ENCODE peak calls at places on chromosome 22, in four cellular contexts. C is fibroblast of mammary gland, J is OCI-LY7, X is tibial nerve. V is an unnamed sample.
A peak's percentile ranks its signal among the peaks of the same experiment; 100 is the strongest.

GRCh38 chr22:31583861-31584485 is 78.0 kb downstream of the PISD start:
- DNase-seq in J (no peak), C (peak; percentile 43), X (no peak), V (no peak)

GRCh38 chr22:38766076-38766777 is 10.4 kb upstream of the SUN2 start:
- DNase-seq in C (peak; percentile 85), X (peak; percentile 12), J (peak; percentile 26), V (no peak)

GRCh38 chr22:45548991-45549736 is 46.5 kb downstream of the FBLN1 start:
- DNase-seq in C (peak; percentile 98), X (peak; percentile 40), J (no peak), V (no peak)

GRCh38 chr22:31752096-31752847 is 1.5 kb upstream of the DEPDC5 start:
- DNase-seq in X (no peak), J (no peak), C (no peak), V (no peak)

GRCh38 chr22:26672060-26672471 is 14.7 kb downstream of the MIAT start:
- DNase-seq in J (no peak), C (no peak), X (no peak), V (peak; percentile 87)

GRCh38 chr22:46462726-46463371 is 74.6 kb downstream of the CELSR1 start:
- DNase-seq in X (no peak), C (peak; percentile 85), J (no peak), V (no peak)

GRCh38 chr22:24681236-24681635 is 78.2 kb downstream of the GGT1 start:
- DNase-seq in C (peak; percentile 2), X (no peak), J (no peak), V (no peak)

GRCh38 chr22:29065468-29066190 is 4.0 kb upstream of the C22orf31 start:
- DNase-seq in X (no peak), C (no peak), J (no peak), V (no peak)

GRCh38 chr22:43376765-43377485 is 33.8 kb upstream of the SCUBE1 start:
- DNase-seq in C (no peak), X (no peak), J (no peak), V (no peak)

GRCh38 chr22:24969588-24970301 is 17.2 kb downstream of the KIAA1671 start:
- DNase-seq in J (no peak), X (peak; percentile 52), C (no peak), V (no peak)

GRCh38 chr22:25630446-25630845 is 66.0 kb downstream of the GRK3 start:
- DNase-seq in X (no peak), J (no peak), C (peak; percentile 5), V (no peak)

GRCh38 chr22:28024422-28024888 is 105.4 kb upstream of the PITPNB start:
- DNase-seq in C (no peak), J (no peak), X (no peak), V (peak; percentile 32)

GRCh38 chr22:32746715-32747114 is 54.8 kb upstream of the TIMP3 start:
- DNase-seq in X (no peak), J (no peak), C (no peak), V (no peak)

GRCh38 chr22:39175127-39176066 is 22.9 kb upstream of the CBX7 start:
- DNase-seq in C (no peak), J (no peak), X (no peak), V (peak; percentile 74)

GRCh38 chr22:48711031-48711431 is 1116.6 kb downstream of the BRD1 start:
- DNase-seq in X (no peak), C (no peak), J (no peak), V (peak; percentile 54)

GRCh38 chr22:36881504-36882245 is 20.9 kb downstream of the NCF4 start:
- DNase-seq in C (no peak), J (no peak), X (no peak), V (no peak)

GRCh38 chr22:40193429-40194421 is 16.0 kb downstream of the TNRC6B start:
- DNase-seq in C (peak; percentile 63), X (no peak), J (no peak), V (no peak)

GRCh38 chr22:40462195-40462988 is 92.0 kb downstream of the SGSM3 start:
- DNase-seq in J (peak; percentile 53), C (no peak), X (no peak), V (no peak)

GRCh38 chr22:23063539-23064380 is 6.6 kb upstream of the GNAZ start:
- DNase-seq in C (no peak), J (no peak), X (no peak), V (peak; percentile 64)

GRCh38 chr22:37633693-37634504 is 5.6 kb upstream of the SH3BP1 start:
- DNase-seq in C (peak; percentile 80), J (peak; percentile 65), X (peak; percentile 71), V (peak; percentile 96)

GRCh38 chr22:29713156-29713715 is 6.6 kb upstream of the CABP7 start:
- DNase-seq in X (no peak), C (no peak), J (no peak), V (no peak)

GRCh38 chr22:30821381-30821780 is 126.7 kb downstream of the OSBP2 start:
- DNase-seq in C (no peak), J (no peak), X (no peak), V (no peak)

GRCh38 chr22:50304528-50305392 is 2.7 kb downstream of the PLXNB2 start:
- DNase-seq in X (no peak), C (peak; percentile 46), J (no peak), V (no peak)

GRCh38 chr22:50678218-50678650 is 5.6 kb downstream of the SHANK3 start:
- DNase-seq in C (no peak), J (no peak), X (no peak), V (peak; percentile 59)

GRCh38 chr22:50342651-50343540 is at the start of gene PPP6R2:
- DNase-seq in C (peak; percentile 48), X (peak; percentile 76), J (peak; percentile 85), V (peak; percentile 97)

GRCh38 chr22:31615940-31616314 is 46.1 kb downstream of the PISD start:
- DNase-seq in C (no peak), X (no peak), J (no peak), V (no peak)

GRCh38 chr22:23113847-23114720 is 27.7 kb downstream of the RSPH14 start:
- DNase-seq in J (no peak), X (no peak), C (no peak), V (no peak)

DNA sequence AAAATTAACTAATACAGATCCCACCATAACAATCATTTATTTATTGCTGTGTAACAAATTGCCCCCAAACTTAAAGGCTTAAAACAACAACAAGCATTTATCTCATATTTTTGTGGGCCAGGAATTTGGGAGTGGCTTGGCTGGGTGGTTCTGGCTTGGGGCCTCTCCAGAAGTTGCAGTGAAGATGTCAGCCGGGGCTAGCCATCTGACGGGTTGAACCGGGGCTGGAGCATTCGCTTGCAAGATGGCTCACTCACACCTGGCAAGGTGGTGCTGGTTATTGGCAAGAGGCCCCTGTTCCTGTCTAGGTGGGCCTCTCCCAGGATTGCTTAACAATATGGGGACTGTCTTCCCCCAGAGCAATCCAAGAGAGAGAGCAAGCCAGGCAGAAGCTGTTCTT is 29.4 kb downstream of the ACO2 start:
- DNase-seq in X (no peak), C (no peak), J (no peak), V (no peak)
- H3K4me3 ChIP-seq in X (no peak overlapping the region), C (no peak overlapping the region), J (no peak overlapping the region), V (no peak overlapping the region)

GRCh38 chr22:21713428-21714058 is 22.1 kb downstream of the YPEL1 start:
- DNase-seq in J (no peak), C (no peak), X (no peak), V (no peak)
- TF ChIP-seq CTCF in J (no peak), C (no peak), X (peak; percentile 12), V (no peak)

DNA sequence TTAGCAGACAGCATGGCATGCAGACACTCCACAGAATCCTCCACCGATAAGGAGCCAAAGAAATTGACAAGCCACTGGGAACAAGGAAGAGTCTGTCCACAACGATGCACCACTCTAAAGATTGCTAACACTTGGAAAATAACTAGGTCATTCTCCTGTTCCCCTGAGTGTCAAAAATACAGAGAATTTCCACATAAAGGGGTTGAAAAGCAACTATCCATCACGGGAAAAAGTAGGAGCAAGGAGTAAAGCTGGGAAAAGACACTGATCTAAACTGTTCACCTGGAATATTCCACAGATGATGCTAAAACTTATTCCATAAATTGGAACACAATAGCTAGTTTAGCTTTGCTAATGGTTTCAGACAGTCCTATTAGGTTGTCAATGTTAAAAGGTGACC is 47.0 kb upstream of the SLC25A1 start:
- DNase-seq in J (no peak), C (no peak), X (no peak), V (no peak)
- H3K4me3 ChIP-seq in J (no peak overlapping the region), C (no peak overlapping the region), X (no peak overlapping the region), V (no peak overlapping the region)

DNA sequence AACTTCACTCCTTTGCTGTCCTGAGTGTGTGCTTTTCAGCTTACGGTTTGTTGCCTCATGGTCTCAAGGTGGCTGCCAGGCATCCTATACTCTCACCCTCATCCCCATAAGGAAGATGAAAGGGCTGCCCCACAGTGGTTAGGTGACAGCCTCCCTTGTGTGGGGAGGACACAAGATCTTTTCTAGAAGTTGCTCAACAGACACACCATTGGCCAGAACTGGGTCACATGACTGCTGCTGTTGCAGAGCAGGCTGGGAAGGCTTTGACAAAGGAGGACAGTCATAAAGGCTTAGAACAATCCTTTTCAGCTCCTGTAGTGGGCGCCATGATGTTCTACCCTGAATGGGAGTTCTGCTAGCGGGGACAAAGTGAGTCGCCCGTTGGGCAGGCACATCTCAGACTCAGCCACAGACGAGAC is 69.7 kb upstream of the RASD2 start:
- DNase-seq in X (no peak), C (peak; percentile 31), J (no peak), V (no peak)
- TF ChIP-seq CTCF in X (no peak), C (peak; percentile 6), J (peak; percentile 12), V (no peak)

V was measured in spleen.